ENCODE peak calls at places on chromosomes 6 and 20, in four cellular contexts. A is pons; L is activated CD4-positive, alpha-beta T cell treated with anti-CD3 and anti-CD28 coated beads, Interleukin-2, amount 50 U/mL, for 4 hours; W is psoas muscle. J is an unnamed sample.

GRCh38 chr20:17712708-17713107 is 12.9 kb downstream of the BANF2 start:
- DNase-seq in L (no peak), A (no peak), W (no peak), J (no peak)

GRCh38 chr6:18314317-18314997 is 50.1 kb upstream of the DEK start:
- DNase-seq in A (no peak), W (no peak), L (no peak), J (no peak)

GRCh38 chr6:168179702-168180382 is 100.8 kb upstream of the FRMD1 start:
- DNase-seq in A (no peak), W (no peak), L (no peak), J (no peak)

GRCh38 chr6:101668496-101668895 is 275.0 kb downstream of the GRIK2 start:
- DNase-seq in L (no peak), W (no peak), A (peak), J (no peak)

GRCh38 chr6:36210886-36211595 is 14.5 kb downstream of the BRPF3 start:
- DNase-seq in A (no peak), L (no peak), W (no peak), J (no peak)

GRCh38 chr6:168537485-168537884 is 96.5 kb downstream of the SMOC2 start:
- DNase-seq in A (no peak), W (no peak), L (no peak), J (no peak)

GRCh38 chr6:14001329-14002012 is 76.7 kb downstream of the RNF182 start:
- DNase-seq in A (no peak), L (no peak), W (no peak), J (no peak)

GRCh38 chr6:11902527-11902926 is 109.6 kb upstream of the HIVEP1 start:
- DNase-seq in A (no peak), L (no peak), W (no peak), J (no peak)

GRCh38 chr20:21301940-21302644 is 1.0 kb upstream of the XRN2 start:
- DNase-seq in L (no peak), W (no peak), A (no peak), J (no peak)

GRCh38 chr20:50504231-50504823 is 5.9 kb upstream of the PTPN1 start:
- DNase-seq in A (peak), W (no peak), L (no peak), J (no peak)

GRCh38 chr6:4853782-4854511 is 77.7 kb downstream of the CDYL start:
- DNase-seq in L (no peak), W (no peak), A (no peak), J (no peak)

GRCh38 chr20:60627751-60628565 is 624.1 kb upstream of the CDH4 start:
- DNase-seq in W (no peak), A (no peak), L (no peak), J (no peak)

GRCh38 chr20:54119744-54120143 is 49.4 kb upstream of the BCAS1 start:
- DNase-seq in L (no peak), A (no peak), W (no peak), J (no peak)

GRCh38 chr6:35489066-35489465 is 7.8 kb downstream of the TEAD3 start:
- DNase-seq in W (no peak), A (no peak), L (no peak), J (no peak)

GRCh38 chr6:41720783-41721182 is 14.6 kb downstream of the TFEB start:
- DNase-seq in A (no peak), W (no peak), L (no peak), J (no peak)

GRCh38 chr6:152634773-152635172 is 2.4 kb downstream of the SYNE1 start:
- DNase-seq in W (no peak), L (no peak), A (no peak), J (no peak)

J was measured in globus pallidus.